ENCODE peak calls at places on chromosomes 13 and 19, in seven cellular contexts. Z is BE2C, A is body of pancreas, O is fibroblast of mammary gland, V is neural progenitor cell, X is uterus, R is keratinocyte. J is an unnamed sample.

GRCh38 chr13:19836472-19836871 is 27.0 kb downstream of the ZMYM5 start:
- DNase-seq in A (no peak), V (no peak), O (peak), R (no peak), X (no peak), Z (no peak), J (no peak)

GRCh38 chr13:48655291-48655690 is 1.6 kb downstream of the CYSLTR2 start:
- DNase-seq in A (no peak), R (no peak), X (no peak), O (no peak), Z (peak), V (no peak), J (no peak)

GRCh38 chr13:100102042-100102441 is 13.1 kb downstream of the PCCA start:
- DNase-seq in R (no peak), X (no peak), O (no peak), Z (no peak), A (no peak), V (no peak), J (no peak)

GRCh38 chr13:20161275-20161950 is 561 bp upstream of the GJA3 start:
- DNase-seq in R (no peak), V (peak), X (no peak), Z (no peak), A (no peak), O (no peak), J (no peak)

GRCh38 chr13:39119422-39119821 is 81.2 kb downstream of the NHLRC3 start:
- DNase-seq in R (no peak), V (peak), X (no peak), Z (no peak), A (no peak), O (no peak), J (no peak)

GRCh38 chr19:11984986-11985385 is 20.1 kb downstream of the ZNF763 start:
- DNase-seq in V (peak), O (no peak), X (no peak), Z (peak), A (no peak), R (no peak), J (no peak)

GRCh38 chr13:36357692-36358091 is 11.5 kb upstream of the SPART start:
- DNase-seq in Z (no peak), X (peak), R (no peak), V (no peak), O (peak), A (peak), J (no peak)

GRCh38 chr19:48244289-48244688 is 11.4 kb downstream of the CARD8 start:
- DNase-seq in A (no peak), R (no peak), O (no peak), X (no peak), V (no peak), Z (no peak), J (no peak)

GRCh38 chr13:91764527-91764926 is 366.1 kb downstream of the GPC5 start:
- DNase-seq in O (no peak), V (no peak), Z (no peak), X (no peak), A (no peak), R (no peak), J (no peak)

GRCh38 chr13:113495494-113496251 is 5.2 kb upstream of the DCUN1D2 start:
- DNase-seq in A (peak), R (no peak), O (peak), X (no peak), V (peak), Z (no peak), J (no peak)

GRCh38 chr13:23185542-23185941 is 4.8 kb downstream of the SGCG start:
- DNase-seq in X (no peak), A (no peak), Z (no peak), O (no peak), V (no peak), R (no peak), J (no peak)

GRCh38 chr13:36362251-36362650 is 16.1 kb upstream of the SPART start:
- DNase-seq in X (no peak), R (no peak), Z (no peak), O (peak), V (no peak), A (no peak), J (no peak)

GRCh38 chr13:39590466-39591036 is 12.4 kb downstream of the LHFPL6 start:
- DNase-seq in X (no peak), V (no peak), A (no peak), Z (no peak), O (no peak), R (no peak), J (no peak)

GRCh38 chr19:13825489-13826475 is 30.5 kb downstream of the ZSWIM4 start:
- DNase-seq in R (no peak), X (no peak), V (peak), O (no peak), A (no peak), Z (peak), J (no peak)

GRCh38 chr19:2478756-2479555 is 3.0 kb downstream of the GADD45B start:
- DNase-seq in Z (no peak), X (peak), O (peak), A (peak), V (peak), R (no peak), J (peak)

GRCh38 chr19:45179063-45179847 is 671 bp downstream of the BLOC1S3 start:
- DNase-seq in O (peak), R (no peak), Z (peak), A (peak), X (no peak), V (peak), J (no peak)

GRCh38 chr13:20159646-20160345 is 1.1 kb downstream of the GJA3 start:
- DNase-seq in A (no peak), V (peak), O (peak), Z (no peak), R (no peak), X (no peak), J (no peak)

GRCh38 chr19:36182612-36183454 is 30.6 kb upstream of the COX7A1 start:
- DNase-seq in V (peak), A (no peak), O (peak), R (peak), Z (no peak), X (no peak), J (no peak)

GRCh38 chr19:33903489-33903850 is 106.8 kb downstream of the KCTD15 start:
- DNase-seq in Z (no peak), O (no peak), R (no peak), X (no peak), V (no peak), A (peak), J (no peak)

GRCh38 chr19:53183146-53183545 is 10.0 kb downstream of the ZNF665 start:
- DNase-seq in A (no peak), Z (no peak), R (no peak), V (no peak), O (peak), X (no peak), J (no peak)

GRCh38 chr13:28741080-28741479 is 22.3 kb upstream of the SLC46A3 start:
- DNase-seq in V (no peak), X (no peak), Z (no peak), A (no peak), O (peak), R (no peak), J (no peak)

GRCh38 chr19:45440259-45440638 is 16.5 kb upstream of the ERCC1 start:
- DNase-seq in X (no peak), Z (no peak), A (no peak), R (no peak), V (no peak), O (no peak), J (no peak)

GRCh38 chr13:102405499-102406079 is 3.7 kb upstream of the FGF14 start:
- DNase-seq in R (no peak), O (peak), A (no peak), X (no peak), Z (no peak), V (peak), J (no peak)

GRCh38 chr19:33553530-33554310 is 32.1 kb upstream of the PEPD start:
- DNase-seq in X (no peak), A (no peak), R (no peak), Z (no peak), O (no peak), V (no peak), J (no peak)

GRCh38 chr13:76609643-76610042 is 276.6 kb downstream of the KCTD12 start:
- DNase-seq in V (no peak), A (no peak), X (no peak), O (peak), Z (peak), R (no peak), J (no peak)

GRCh38 chr19:39426170-39426569 is 9.6 kb downstream of the RPS16 start:
- DNase-seq in X (no peak), V (no peak), Z (no peak), O (no peak), A (no peak), R (no peak), J (no peak)

GRCh38 chr19:1445185-1445931 is 4.6 kb upstream of the APC2 start:
- DNase-seq in X (peak), V (peak), O (peak), A (peak), R (no peak), Z (peak), J (no peak)

GRCh38 chr19:12779162-12779993 is 4.0 kb upstream of the HOOK2 start:
- DNase-seq in R (no peak), A (peak), O (peak), Z (peak), X (peak), V (peak), J (peak)

GRCh38 chr19:58416631-58417030 is 8.2 kb downstream of the ZNF584 start:
- DNase-seq in A (no peak), O (no peak), X (no peak), R (no peak), Z (no peak), V (no peak), J (no peak)

GRCh38 chr13:78193853-78194252 is 275.2 kb upstream of the EDNRB start:
- DNase-seq in A (no peak), Z (no peak), X (no peak), V (no peak), R (no peak), O (no peak), J (no peak)

GRCh38 chr19:48325265-48325910 is at the start of gene EMP3:
- DNase-seq in A (peak), O (peak), Z (peak), X (peak), V (peak), R (no peak), J (peak)

GRCh38 chr13:113815151-113816058 is 48.5 kb downstream of the GAS6 start:
- DNase-seq in O (no peak), A (no peak), X (no peak), V (no peak), R (no peak), Z (no peak), J (no peak)

GRCh38 chr13:42708391-42708790 is 73.0 kb upstream of the FAM216B start:
- DNase-seq in Z (no peak), A (no peak), R (no peak), X (no peak), V (no peak), O (no peak), J (no peak)

GRCh38 chr19:39494661-39495060 is 4.1 kb upstream of the DLL3 start:
- DNase-seq in X (no peak), Z (no peak), V (no peak), A (no peak), O (no peak), R (no peak), J (no peak)

GRCh38 chr13:32381539-32381938 is 46.4 kb downstream of the N4BP2L1 start:
- DNase-seq in V (peak), R (no peak), O (peak), Z (peak), X (no peak), A (peak), J (no peak)

GRCh38 chr19:41872775-41873647 is 4.1 kb upstream of the CD79A start:
- DNase-seq in X (no peak), R (no peak), A (peak), V (peak), Z (peak), O (peak), J (no peak)

GRCh38 chr19:30052122-30053075 is 110.4 kb downstream of the URI1 start:
- DNase-seq in R (no peak), X (no peak), V (no peak), O (no peak), A (no peak), Z (no peak), J (no peak)

GRCh38 chr13:109494955-109495354 is 291.4 kb downstream of the IRS2 start:
- DNase-seq in Z (no peak), R (no peak), V (no peak), O (peak), A (no peak), X (no peak), J (no peak)

GRCh38 chr13:73069206-73069815 is 10.5 kb downstream of the KLF5 start:
- DNase-seq in R (no peak), O (no peak), A (no peak), V (no peak), X (no peak), Z (no peak), J (no peak)

GRCh38 chr19:39406656-39407393 is at the start of gene ZFP36:
- DNase-seq in A (peak), O (peak), V (peak), R (no peak), Z (peak), X (peak), J (peak)

DNA sequence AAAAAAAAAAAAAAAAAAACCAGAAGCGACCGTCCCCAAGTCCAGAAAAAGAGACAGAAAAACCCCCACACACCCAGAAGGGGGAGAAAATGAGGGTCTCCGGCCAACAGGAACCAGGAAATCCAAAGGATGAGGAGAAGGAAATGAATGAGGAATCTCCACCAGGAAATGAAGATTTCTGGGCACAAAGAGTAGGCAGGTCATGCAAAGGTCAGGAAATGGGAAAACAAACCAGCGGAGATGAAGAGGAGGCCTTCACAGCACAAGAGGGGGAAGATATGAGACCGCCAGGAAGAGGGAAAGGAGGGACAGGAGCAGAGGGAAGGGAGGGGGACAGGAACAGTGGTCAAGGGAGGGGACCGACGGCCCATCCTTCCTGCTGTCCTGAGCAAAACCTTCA is 5.8 kb downstream of the TEAD2 start:
- DNase-seq in A (no peak), O (no peak), R (no peak), Z (no peak), V (no peak), X (no peak), J (no peak)
- H3K4me3 ChIP-seq in A (no peak), O (no peak), R (no peak), Z (no peak), V (no peak), X (no peak), J (no peak)

GRCh38 chr19:6333439-6333838 is at the start of gene ACER1:
- DNase-seq in X (no peak), R (no peak), Z (no peak), A (no peak), O (no peak), V (no peak), J (no peak)
- H3K4me3 ChIP-seq in X (no peak), R (no peak), Z (no peak), A (no peak), O (no peak), V (no peak), J (no peak)

GRCh38 chr13:85316501-85316900 is 482.7 kb downstream of the SLITRK6 start:
- DNase-seq in X (no peak), R (no peak), V (no peak), O (no peak), Z (no peak), A (no peak), J (no peak)
- H3K4me3 ChIP-seq in X (no peak), R (no peak), V (no peak), O (no peak), Z (no peak), A (no peak), J (no peak)

DNA sequence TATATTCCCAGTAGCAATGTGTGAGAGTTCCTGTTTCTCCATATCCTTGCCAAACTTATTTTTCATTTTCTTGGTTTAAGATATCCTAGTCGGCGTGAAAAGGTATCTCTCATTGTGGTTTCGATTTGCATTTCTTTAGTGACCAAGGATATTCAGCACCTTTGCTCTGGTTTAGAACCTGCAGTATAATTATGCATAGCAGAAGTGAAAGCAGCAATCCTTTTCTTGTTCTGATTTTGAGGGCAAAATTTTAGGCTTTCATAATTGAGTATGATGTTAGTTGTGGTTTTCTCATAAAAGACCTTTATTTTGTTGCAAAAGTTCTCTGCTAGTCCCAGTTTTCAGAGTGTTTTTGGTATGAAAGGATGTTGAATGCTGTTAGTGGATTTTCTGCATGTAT is 491.0 kb downstream of the FGF9 start:
- DNase-seq in V (no peak), Z (no peak), X (no peak), R (no peak), O (no peak), A (no peak), J (no peak)
- H3K4me3 ChIP-seq in V (no peak), Z (no peak), X (no peak), R (no peak), O (no peak), A (no peak), J (no peak)

GRCh38 chr13:79655509-79655908 is 174.6 kb downstream of the NDFIP2 start:
- DNase-seq in R (no peak), O (no peak), Z (peak), V (no peak), A (no peak), X (no peak), J (no peak)

GRCh38 chr13:79660361-79660760 is 179.4 kb downstream of the NDFIP2 start:
- DNase-seq in R (no peak), A (no peak), V (no peak), O (no peak), Z (no peak), X (no peak), J (no peak)

GRCh38 chr13:79659161-79659560 is 178.2 kb downstream of the NDFIP2 start:
- DNase-seq in Z (peak), O (peak), R (no peak), V (peak), X (no peak), A (peak), J (no peak)

GRCh38 chr13:79654520-79654919 is 173.6 kb downstream of the NDFIP2 start:
- DNase-seq in R (no peak), Z (peak), O (no peak), V (no peak), A (no peak), X (no peak), J (no peak)

GRCh38 chr13:79658333-79658975 is 177.5 kb downstream of the NDFIP2 start:
- DNase-seq in A (no peak), O (no peak), X (no peak), R (no peak), Z (peak), V (peak), J (no peak)
- H3K4me3 ChIP-seq in A (no peak), O (no peak), X (no peak), R (no peak), Z (no peak), V (no peak), J (no peak)

GRCh38 chr13:45218689-45219088 is 17.8 kb upstream of the KCTD4 start:
- DNase-seq in O (no peak), A (no peak), R (no peak), Z (no peak), V (no peak), X (no peak), J (no peak)
- H3K4me3 ChIP-seq in O (no peak), A (no peak), R (no peak), Z (no peak), V (no peak), X (no peak), J (no peak)